ENCODE peak calls at places on chromosomes 16 and 17, in ten cellular contexts. One of them, this sample, is unnamed. For H3K4me1, the result is how much of the 10 kb centered on the place peaks cover.

GRCh38 chr17:35433075-35433894 is 985 bp upstream of the SLFN12 start:
- DNase-seq in A549: peak
- DNase-seq in thoracic aorta: peak
- DNase-seq in CD8-positive, alpha-beta T cell: peak
- DNase-seq in CD8-positive, alpha-beta memory T cell: no peak
- DNase-seq in tibial artery: peak
- DNase-seq in IMR-90: peak
- DNase-seq in left ventricle myocardium inferior: peak
- DNase-seq in transverse colon: peak
- DNase-seq in endodermal cell: peak
- DNase-seq in this sample: peak

GRCh38 chr17:6366144-6366755 is 68.7 kb downstream of the AIPL1 start:
- DNase-seq in A549: no peak
- DNase-seq in thoracic aorta: no peak
- DNase-seq in CD8-positive, alpha-beta T cell: no peak
- DNase-seq in CD8-positive, alpha-beta memory T cell: no peak
- DNase-seq in tibial artery: no peak
- DNase-seq in IMR-90: peak
- DNase-seq in left ventricle myocardium inferior: no peak
- DNase-seq in transverse colon: no peak
- DNase-seq in endodermal cell: peak
- DNase-seq in this sample: no peak

GRCh38 chr16:66502020-66502913 is 47.7 kb downstream of the TK2 start:
- DNase-seq in A549: no peak
- DNase-seq in thoracic aorta: no peak
- DNase-seq in CD8-positive, alpha-beta T cell: no peak
- DNase-seq in CD8-positive, alpha-beta memory T cell: no peak
- DNase-seq in tibial artery: peak
- DNase-seq in IMR-90: peak
- DNase-seq in left ventricle myocardium inferior: peak
- DNase-seq in transverse colon: no peak
- DNase-seq in endodermal cell: no peak
- DNase-seq in this sample: no peak

GRCh38 chr16:526181-527014 is 1.1 kb upstream of the CAPN15 start:
- DNase-seq in A549: no peak
- DNase-seq in thoracic aorta: no peak
- DNase-seq in CD8-positive, alpha-beta T cell: no peak
- DNase-seq in CD8-positive, alpha-beta memory T cell: peak
- DNase-seq in tibial artery: peak
- DNase-seq in IMR-90: peak
- DNase-seq in left ventricle myocardium inferior: peak
- DNase-seq in transverse colon: peak
- DNase-seq in endodermal cell: peak
- DNase-seq in this sample: no peak

GRCh38 chr16:17414421-17414820 is 56.3 kb downstream of the XYLT1 start:
- DNase-seq in A549: no peak
- DNase-seq in thoracic aorta: no peak
- DNase-seq in CD8-positive, alpha-beta T cell: no peak
- DNase-seq in CD8-positive, alpha-beta memory T cell: no peak
- DNase-seq in tibial artery: no peak
- DNase-seq in IMR-90: no peak
- DNase-seq in left ventricle myocardium inferior: no peak
- DNase-seq in transverse colon: peak
- DNase-seq in endodermal cell: no peak
- DNase-seq in this sample: no peak

GRCh38 chr17:41717408-41718286 is 5.5 kb downstream of the GAST start:
- DNase-seq in A549: no peak
- DNase-seq in thoracic aorta: no peak
- DNase-seq in CD8-positive, alpha-beta T cell: peak
- DNase-seq in CD8-positive, alpha-beta memory T cell: no peak
- DNase-seq in tibial artery: no peak
- DNase-seq in IMR-90: peak
- DNase-seq in left ventricle myocardium inferior: no peak
- DNase-seq in transverse colon: no peak
- DNase-seq in endodermal cell: no peak
- DNase-seq in this sample: no peak

GRCh38 chr16:29665294-29666077 is 2.4 kb downstream of the SPN start:
- DNase-seq in A549: no peak
- DNase-seq in thoracic aorta: no peak
- DNase-seq in CD8-positive, alpha-beta T cell: peak
- DNase-seq in CD8-positive, alpha-beta memory T cell: peak
- DNase-seq in tibial artery: no peak
- DNase-seq in IMR-90: no peak
- DNase-seq in left ventricle myocardium inferior: no peak
- DNase-seq in transverse colon: no peak
- DNase-seq in endodermal cell: peak
- DNase-seq in this sample: no peak

GRCh38 chr17:73644145-73645049 is at the start of gene SDK2:
- DNase-seq in A549: peak
- DNase-seq in thoracic aorta: no peak
- DNase-seq in CD8-positive, alpha-beta T cell: peak
- DNase-seq in CD8-positive, alpha-beta memory T cell: no peak
- DNase-seq in tibial artery: no peak
- DNase-seq in IMR-90: no peak
- DNase-seq in left ventricle myocardium inferior: no peak
- DNase-seq in transverse colon: no peak
- DNase-seq in endodermal cell: peak
- DNase-seq in this sample: no peak

GRCh38 chr16:66081967-66082366 is 284.5 kb upstream of the CDH5 start:
- DNase-seq in A549: peak
- DNase-seq in thoracic aorta: no peak
- DNase-seq in CD8-positive, alpha-beta T cell: no peak
- DNase-seq in CD8-positive, alpha-beta memory T cell: no peak
- DNase-seq in tibial artery: no peak
- DNase-seq in IMR-90: peak
- DNase-seq in left ventricle myocardium inferior: no peak
- DNase-seq in transverse colon: no peak
- DNase-seq in endodermal cell: peak
- DNase-seq in this sample: peak

GRCh38 chr16:2515180-2515803 is 1.5 kb downstream of the ATP6V0C start:
- DNase-seq in A549: no peak
- DNase-seq in thoracic aorta: no peak
- DNase-seq in CD8-positive, alpha-beta T cell: no peak
- DNase-seq in CD8-positive, alpha-beta memory T cell: no peak
- DNase-seq in tibial artery: no peak
- DNase-seq in IMR-90: no peak
- DNase-seq in left ventricle myocardium inferior: no peak
- DNase-seq in transverse colon: no peak
- DNase-seq in endodermal cell: peak
- DNase-seq in this sample: no peak

GRCh38 chr17:75516619-75517276 is 420 bp downstream of the TSEN54 start:
- DNase-seq in A549: peak
- DNase-seq in thoracic aorta: no peak
- DNase-seq in CD8-positive, alpha-beta T cell: peak
- DNase-seq in CD8-positive, alpha-beta memory T cell: no peak
- DNase-seq in tibial artery: no peak
- DNase-seq in IMR-90: no peak
- DNase-seq in left ventricle myocardium inferior: no peak
- DNase-seq in transverse colon: peak
- DNase-seq in endodermal cell: peak
- DNase-seq in this sample: no peak

GRCh38 chr16:49596699-49597291 is 223.2 kb downstream of the C16orf78 start:
- DNase-seq in A549: no peak
- DNase-seq in thoracic aorta: no peak
- DNase-seq in CD8-positive, alpha-beta T cell: no peak
- DNase-seq in CD8-positive, alpha-beta memory T cell: no peak
- DNase-seq in tibial artery: peak
- DNase-seq in IMR-90: no peak
- DNase-seq in left ventricle myocardium inferior: no peak
- DNase-seq in transverse colon: no peak
- DNase-seq in endodermal cell: peak
- DNase-seq in this sample: no peak

GRCh38 chr17:32264140-32264799 is 1.4 kb upstream of the RHBDL3 start:
- DNase-seq in A549: peak
- DNase-seq in thoracic aorta: no peak
- DNase-seq in CD8-positive, alpha-beta T cell: no peak
- DNase-seq in CD8-positive, alpha-beta memory T cell: no peak
- DNase-seq in tibial artery: no peak
- DNase-seq in IMR-90: no peak
- DNase-seq in left ventricle myocardium inferior: no peak
- DNase-seq in transverse colon: no peak
- DNase-seq in endodermal cell: peak
- DNase-seq in this sample: no peak
- H3K4me3 ChIP-seq in A549: no peak
- H3K4me3 ChIP-seq in thoracic aorta: no peak
- H3K4me3 ChIP-seq in CD8-positive, alpha-beta T cell: no peak
- H3K4me3 ChIP-seq in CD8-positive, alpha-beta memory T cell: no peak
- H3K4me3 ChIP-seq in tibial artery: no peak
- H3K4me3 ChIP-seq in IMR-90: no peak
- H3K4me3 ChIP-seq in left ventricle myocardium inferior: no peak
- H3K4me3 ChIP-seq in transverse colon: no peak
- H3K4me3 ChIP-seq in endodermal cell: no peak
- H3K4me3 ChIP-seq in this sample: no peak

GRCh38 chr17:17567631-17568030 is 23.9 kb downstream of the PEMT start:
- DNase-seq in A549: no peak
- DNase-seq in thoracic aorta: peak
- DNase-seq in CD8-positive, alpha-beta T cell: no peak
- DNase-seq in CD8-positive, alpha-beta memory T cell: no peak
- DNase-seq in tibial artery: peak
- DNase-seq in IMR-90: peak
- DNase-seq in left ventricle myocardium inferior: peak
- DNase-seq in transverse colon: no peak
- DNase-seq in endodermal cell: no peak
- DNase-seq in this sample: no peak

GRCh38 chr17:17567114-17567513 is 24.4 kb downstream of the PEMT start:
- DNase-seq in A549: no peak
- DNase-seq in thoracic aorta: no peak
- DNase-seq in CD8-positive, alpha-beta T cell: no peak
- DNase-seq in CD8-positive, alpha-beta memory T cell: no peak
- DNase-seq in tibial artery: no peak
- DNase-seq in IMR-90: no peak
- DNase-seq in left ventricle myocardium inferior: peak
- DNase-seq in transverse colon: no peak
- DNase-seq in endodermal cell: no peak
- DNase-seq in this sample: no peak

GRCh38 chr17:17569691-17570090 is 21.8 kb downstream of the PEMT start:
- DNase-seq in A549: no peak
- DNase-seq in thoracic aorta: no peak
- DNase-seq in CD8-positive, alpha-beta T cell: no peak
- DNase-seq in CD8-positive, alpha-beta memory T cell: no peak
- DNase-seq in tibial artery: no peak
- DNase-seq in IMR-90: no peak
- DNase-seq in left ventricle myocardium inferior: peak
- DNase-seq in transverse colon: no peak
- DNase-seq in endodermal cell: no peak
- DNase-seq in this sample: no peak

GRCh38 chr17:17570207-17570797 is 21.2 kb downstream of the PEMT start:
- DNase-seq in A549: peak
- DNase-seq in thoracic aorta: no peak
- DNase-seq in CD8-positive, alpha-beta T cell: no peak
- DNase-seq in CD8-positive, alpha-beta memory T cell: no peak
- DNase-seq in tibial artery: no peak
- DNase-seq in IMR-90: peak
- DNase-seq in left ventricle myocardium inferior: peak
- DNase-seq in transverse colon: peak
- DNase-seq in endodermal cell: peak
- DNase-seq in this sample: no peak

GRCh38 chr17:17568772-17569195 is 22.7 kb downstream of the PEMT start:
- DNase-seq in A549: peak
- DNase-seq in thoracic aorta: no peak
- DNase-seq in CD8-positive, alpha-beta T cell: peak
- DNase-seq in CD8-positive, alpha-beta memory T cell: peak
- DNase-seq in tibial artery: no peak
- DNase-seq in IMR-90: peak
- DNase-seq in left ventricle myocardium inferior: peak
- DNase-seq in transverse colon: peak
- DNase-seq in endodermal cell: peak
- DNase-seq in this sample: peak
- H3K4me1 ChIP-seq in A549: under half
- H3K4me1 ChIP-seq in thoracic aorta: under half
- H3K4me1 ChIP-seq in CD8-positive, alpha-beta T cell: under half
- H3K4me1 ChIP-seq in CD8-positive, alpha-beta memory T cell: under half
- H3K4me1 ChIP-seq in tibial artery: under half
- H3K4me1 ChIP-seq in IMR-90: under half
- H3K4me1 ChIP-seq in left ventricle myocardium inferior: half or more
- H3K4me1 ChIP-seq in transverse colon: under half
- H3K4me1 ChIP-seq in endodermal cell: under half
- H3K4me1 ChIP-seq in this sample: under half

GRCh38 chr17:50299776-50300175 is 25.5 kb downstream of the TMEM92 start:
- DNase-seq in A549: no peak
- DNase-seq in thoracic aorta: no peak
- DNase-seq in CD8-positive, alpha-beta T cell: no peak
- DNase-seq in CD8-positive, alpha-beta memory T cell: no peak
- DNase-seq in tibial artery: no peak
- DNase-seq in IMR-90: no peak
- DNase-seq in left ventricle myocardium inferior: no peak
- DNase-seq in transverse colon: no peak
- DNase-seq in endodermal cell: no peak
- DNase-seq in this sample: no peak
- H3K27ac ChIP-seq in A549: no peak
- H3K27ac ChIP-seq in thoracic aorta: no peak
- H3K27ac ChIP-seq in CD8-positive, alpha-beta T cell: no peak
- H3K27ac ChIP-seq in CD8-positive, alpha-beta memory T cell: no peak
- H3K27ac ChIP-seq in tibial artery: no peak
- H3K27ac ChIP-seq in IMR-90: no peak
- H3K27ac ChIP-seq in left ventricle myocardium inferior: no peak
- H3K27ac ChIP-seq in transverse colon: no peak
- H3K27ac ChIP-seq in endodermal cell: no peak
- H3K27ac ChIP-seq in this sample: no peak

DNA sequence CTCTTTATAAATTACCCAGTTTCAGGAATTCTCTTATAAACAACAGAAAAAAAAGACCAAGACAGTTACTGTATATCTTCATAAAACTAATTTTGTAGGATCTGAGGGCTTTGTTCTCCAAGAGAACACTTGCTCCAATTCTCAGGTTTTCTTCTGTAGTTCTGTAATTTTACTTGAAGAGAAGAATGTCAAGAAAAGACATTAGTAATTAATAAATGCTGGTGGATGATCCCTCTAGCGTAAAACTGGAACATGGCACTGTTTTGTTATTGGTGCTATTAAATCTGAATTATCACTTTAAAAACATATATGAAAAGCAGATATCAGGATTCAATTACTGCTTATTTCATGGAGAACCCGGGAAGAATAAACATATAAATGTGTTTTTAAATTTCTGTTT is 36.5 kb upstream of the CPHXL start:
- DNase-seq in A549: no peak
- DNase-seq in thoracic aorta: no peak
- DNase-seq in CD8-positive, alpha-beta T cell: no peak
- DNase-seq in CD8-positive, alpha-beta memory T cell: no peak
- DNase-seq in tibial artery: no peak
- DNase-seq in IMR-90: no peak
- DNase-seq in left ventricle myocardium inferior: no peak
- DNase-seq in transverse colon: no peak
- DNase-seq in endodermal cell: no peak
- DNase-seq in this sample: no peak
- H3K4me3 ChIP-seq in A549: no peak
- H3K4me3 ChIP-seq in thoracic aorta: no peak
- H3K4me3 ChIP-seq in CD8-positive, alpha-beta T cell: no peak
- H3K4me3 ChIP-seq in CD8-positive, alpha-beta memory T cell: no peak
- H3K4me3 ChIP-seq in tibial artery: no peak
- H3K4me3 ChIP-seq in IMR-90: no peak
- H3K4me3 ChIP-seq in left ventricle myocardium inferior: no peak
- H3K4me3 ChIP-seq in transverse colon: no peak
- H3K4me3 ChIP-seq in endodermal cell: no peak
- H3K4me3 ChIP-seq in this sample: no peak